ENCODE peak calls at places on chromosomes 16 and 17, in five cellular contexts. One of them, this sample, is unnamed.
A peak's percentile ranks its signal among the peaks of the same experiment; 100 is the strongest.

GRCh38 chr16:56695246-56695645 is 13.0 kb downstream of the MT1X start:
- DNase-seq in sigmoid colon: no peak
- DNase-seq in AG04449: no peak
- DNase-seq in fibroblast of lung: no peak
- DNase-seq in CD8-positive, alpha-beta T cell: no peak
- DNase-seq in this sample: no peak

GRCh38 chr17:31096106-31096436 is 1.3 kb downstream of the NF1 start:
- DNase-seq in sigmoid colon: no peak
- DNase-seq in AG04449: no peak
- DNase-seq in fibroblast of lung: no peak
- DNase-seq in CD8-positive, alpha-beta T cell: no peak
- DNase-seq in this sample: no peak

GRCh38 chr17:44174427-44174826 is 3.9 kb downstream of the ASB16 start:
- DNase-seq in sigmoid colon: no peak
- DNase-seq in AG04449: no peak
- DNase-seq in fibroblast of lung: no peak
- DNase-seq in CD8-positive, alpha-beta T cell: no peak
- DNase-seq in this sample: no peak

GRCh38 chr17:50033316-50033715 is 22.6 kb upstream of the ITGA3 start:
- DNase-seq in sigmoid colon: peak; percentile 84
- DNase-seq in AG04449: no peak
- DNase-seq in fibroblast of lung: peak; percentile 65
- DNase-seq in CD8-positive, alpha-beta T cell: no peak
- DNase-seq in this sample: peak; percentile 87

GRCh38 chr17:34163681-34164080 is 91.4 kb upstream of the CCL2 start:
- DNase-seq in sigmoid colon: no peak
- DNase-seq in AG04449: no peak
- DNase-seq in fibroblast of lung: peak; percentile 11
- DNase-seq in CD8-positive, alpha-beta T cell: no peak
- DNase-seq in this sample: peak; percentile 5

GRCh38 chr17:76547642-76548202 is 7.9 kb downstream of the PRCD start:
- DNase-seq in sigmoid colon: no peak
- DNase-seq in AG04449: no peak
- DNase-seq in fibroblast of lung: no peak
- DNase-seq in CD8-positive, alpha-beta T cell: no peak
- DNase-seq in this sample: no peak

GRCh38 chr17:10025976-10026785 is 121.1 kb upstream of the RCVRN start:
- DNase-seq in sigmoid colon: no peak
- DNase-seq in AG04449: no peak
- DNase-seq in fibroblast of lung: no peak
- DNase-seq in CD8-positive, alpha-beta T cell: no peak
- DNase-seq in this sample: no peak

GRCh38 chr16:1435921-1436697 is 5.2 kb downstream of the PERCC1 start:
- DNase-seq in sigmoid colon: no peak
- DNase-seq in AG04449: no peak
- DNase-seq in fibroblast of lung: no peak
- DNase-seq in CD8-positive, alpha-beta T cell: no peak
- DNase-seq in this sample: no peak

GRCh38 chr16:1082266-1082951 is 9.9 kb downstream of the SSTR5 start:
- DNase-seq in sigmoid colon: no peak
- DNase-seq in AG04449: no peak
- DNase-seq in fibroblast of lung: peak; percentile 41
- DNase-seq in CD8-positive, alpha-beta T cell: no peak
- DNase-seq in this sample: no peak

GRCh38 chr17:79952265-79952877 is 83.3 kb downstream of the TBC1D16 start:
- DNase-seq in sigmoid colon: peak; percentile 52
- DNase-seq in AG04449: no peak
- DNase-seq in fibroblast of lung: no peak
- DNase-seq in CD8-positive, alpha-beta T cell: no peak
- DNase-seq in this sample: no peak

GRCh38 chr17:60908324-60908723 is 230.7 kb downstream of the BCAS3 start:
- DNase-seq in sigmoid colon: no peak
- DNase-seq in AG04449: no peak
- DNase-seq in fibroblast of lung: no peak
- DNase-seq in CD8-positive, alpha-beta T cell: no peak
- DNase-seq in this sample: no peak

GRCh38 chr17:17044846-17045561 is 2.7 kb downstream of the MPRIP start:
- DNase-seq in sigmoid colon: peak; percentile 74
- DNase-seq in AG04449: no peak
- DNase-seq in fibroblast of lung: peak; percentile 85
- DNase-seq in CD8-positive, alpha-beta T cell: no peak
- DNase-seq in this sample: peak; percentile 73

GRCh38 chr16:14131774-14132695 is 60.9 kb downstream of the MRTFB start:
- DNase-seq in sigmoid colon: no peak
- DNase-seq in AG04449: no peak
- DNase-seq in fibroblast of lung: peak; percentile 17
- DNase-seq in CD8-positive, alpha-beta T cell: no peak
- DNase-seq in this sample: no peak

GRCh38 chr16:1429026-1429425 is 1.9 kb upstream of the PERCC1 start:
- DNase-seq in sigmoid colon: no peak
- DNase-seq in AG04449: no peak
- DNase-seq in fibroblast of lung: no peak
- DNase-seq in CD8-positive, alpha-beta T cell: no peak
- DNase-seq in this sample: no peak

GRCh38 chr17:45146616-45147101 is 1.6 kb upstream of the HEXIM1 start:
- DNase-seq in sigmoid colon: peak; percentile 84
- DNase-seq in AG04449: no peak
- DNase-seq in fibroblast of lung: peak; percentile 95
- DNase-seq in CD8-positive, alpha-beta T cell: no peak
- DNase-seq in this sample: peak; percentile 75

GRCh38 chr17:814371-814770 is 32.2 kb downstream of the MRM3 start:
- DNase-seq in sigmoid colon: no peak
- DNase-seq in AG04449: no peak
- DNase-seq in fibroblast of lung: no peak
- DNase-seq in CD8-positive, alpha-beta T cell: no peak
- DNase-seq in this sample: no peak

GRCh38 chr17:78613423-78613822 is 36.2 kb upstream of the DNAH17 start:
- DNase-seq in sigmoid colon: no peak
- DNase-seq in AG04449: no peak
- DNase-seq in fibroblast of lung: no peak
- DNase-seq in CD8-positive, alpha-beta T cell: no peak
- DNase-seq in this sample: no peak

GRCh38 chr16:89375021-89375420 is 115.3 kb downstream of the ANKRD11 start:
- DNase-seq in sigmoid colon: no peak
- DNase-seq in AG04449: no peak
- DNase-seq in fibroblast of lung: no peak
- DNase-seq in CD8-positive, alpha-beta T cell: no peak
- DNase-seq in this sample: no peak

GRCh38 chr16:85048921-85049562 is 21.4 kb downstream of the KIAA0513 start:
- DNase-seq in sigmoid colon: no peak
- DNase-seq in AG04449: no peak
- DNase-seq in fibroblast of lung: no peak
- DNase-seq in CD8-positive, alpha-beta T cell: no peak
- DNase-seq in this sample: no peak

GRCh38 chr17:32863559-32863958 is 13.4 kb downstream of the MYO1D start:
- DNase-seq in sigmoid colon: no peak
- DNase-seq in AG04449: no peak
- DNase-seq in fibroblast of lung: no peak
- DNase-seq in CD8-positive, alpha-beta T cell: no peak
- DNase-seq in this sample: no peak

GRCh38 chr17:68248886-68249872 is 1.3 kb downstream of the AMZ2 start:
- DNase-seq in sigmoid colon: no peak
- DNase-seq in AG04449: no peak
- DNase-seq in fibroblast of lung: no peak
- DNase-seq in CD8-positive, alpha-beta T cell: no peak
- DNase-seq in this sample: no peak

GRCh38 chr17:18247613-18248001 is 10.9 kb downstream of the FLII start:
- DNase-seq in sigmoid colon: no peak
- DNase-seq in AG04449: no peak
- DNase-seq in fibroblast of lung: no peak
- DNase-seq in CD8-positive, alpha-beta T cell: no peak
- DNase-seq in this sample: no peak

GRCh38 chr17:50632637-50633036 is 2.0 kb upstream of the ABCC3 start:
- DNase-seq in sigmoid colon: no peak
- DNase-seq in AG04449: no peak
- DNase-seq in fibroblast of lung: no peak
- DNase-seq in CD8-positive, alpha-beta T cell: no peak
- DNase-seq in this sample: no peak

GRCh38 chr17:20230924-20231323 is 221.8 kb downstream of the SPECC1 start:
- DNase-seq in sigmoid colon: no peak
- DNase-seq in AG04449: no peak
- DNase-seq in fibroblast of lung: no peak
- DNase-seq in CD8-positive, alpha-beta T cell: no peak
- DNase-seq in this sample: no peak

GRCh38 chr17:50947844-50948514 is 81.8 kb upstream of the TOB1 start:
- DNase-seq in sigmoid colon: peak; percentile 86
- DNase-seq in AG04449: no peak
- DNase-seq in fibroblast of lung: no peak
- DNase-seq in CD8-positive, alpha-beta T cell: no peak
- DNase-seq in this sample: no peak

GRCh38 chr17:7233701-7234099 is 617 bp downstream of the DVL2 start:
- DNase-seq in sigmoid colon: no peak
- DNase-seq in AG04449: no peak
- DNase-seq in fibroblast of lung: no peak
- DNase-seq in CD8-positive, alpha-beta T cell: no peak
- DNase-seq in this sample: no peak

GRCh38 chr17:68295086-68295485 is 3.8 kb downstream of the ARSG start:
- DNase-seq in sigmoid colon: no peak
- DNase-seq in AG04449: no peak
- DNase-seq in fibroblast of lung: no peak
- DNase-seq in CD8-positive, alpha-beta T cell: no peak
- DNase-seq in this sample: no peak

GRCh38 chr16:31177136-31177535 is 2.8 kb upstream of the FUS start:
- DNase-seq in sigmoid colon: no peak
- DNase-seq in AG04449: no peak
- DNase-seq in fibroblast of lung: peak; percentile 89
- DNase-seq in CD8-positive, alpha-beta T cell: peak; percentile 42
- DNase-seq in this sample: peak; percentile 43

GRCh38 chr16:82884320-82884898 is 257.6 kb downstream of the CDH13 start:
- DNase-seq in sigmoid colon: no peak
- DNase-seq in AG04449: no peak
- DNase-seq in fibroblast of lung: no peak
- DNase-seq in CD8-positive, alpha-beta T cell: no peak
- DNase-seq in this sample: no peak

GRCh38 chr16:86992587-86992986 is 324.6 kb downstream of the C16orf95 start:
- DNase-seq in sigmoid colon: peak; percentile 22
- DNase-seq in AG04449: no peak
- DNase-seq in fibroblast of lung: peak; percentile 42
- DNase-seq in CD8-positive, alpha-beta T cell: no peak
- DNase-seq in this sample: no peak

GRCh38 chr16:31129568-31130335 is 5.8 kb downstream of the PRSS8 start:
- DNase-seq in sigmoid colon: peak; percentile 77
- DNase-seq in AG04449: no peak
- DNase-seq in fibroblast of lung: peak; percentile 51
- DNase-seq in CD8-positive, alpha-beta T cell: no peak
- DNase-seq in this sample: no peak

GRCh38 chr16:10777356-10777755 is 33.7 kb downstream of the NUBP1 start:
- DNase-seq in sigmoid colon: no peak
- DNase-seq in AG04449: no peak
- DNase-seq in fibroblast of lung: no peak
- DNase-seq in CD8-positive, alpha-beta T cell: no peak
- DNase-seq in this sample: no peak
- H3K4me3 ChIP-seq in sigmoid colon: no peak overlapping the region
- H3K4me3 ChIP-seq in AG04449: no peak overlapping the region
- H3K4me3 ChIP-seq in fibroblast of lung: no peak overlapping the region
- H3K4me3 ChIP-seq in CD8-positive, alpha-beta T cell: no peak overlapping the region
- H3K4me3 ChIP-seq in this sample: no peak overlapping the region

DNA sequence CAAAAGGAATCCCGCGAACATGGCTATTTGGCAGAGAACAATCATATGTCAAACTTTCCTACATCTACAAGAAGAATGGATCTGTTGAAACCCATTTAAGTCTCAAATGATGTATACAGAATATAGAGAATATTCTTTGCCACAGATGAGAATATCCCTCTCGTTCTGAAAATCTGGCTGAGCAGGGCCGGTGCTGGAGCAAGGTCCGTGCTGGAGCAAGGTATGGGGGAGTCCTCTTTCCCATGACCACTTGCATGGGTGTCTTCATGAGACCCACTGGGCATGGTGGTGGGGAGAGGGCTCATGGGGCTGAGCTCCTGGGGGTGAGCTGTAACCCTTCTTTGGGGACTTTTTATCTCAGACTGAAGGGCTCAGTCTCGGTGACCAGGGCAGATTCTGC is 440.9 kb downstream of the SOX9 start:
- DNase-seq in sigmoid colon: no peak
- DNase-seq in AG04449: no peak
- DNase-seq in fibroblast of lung: no peak
- DNase-seq in CD8-positive, alpha-beta T cell: no peak
- DNase-seq in this sample: no peak
- TF ChIP-seq CTCF in sigmoid colon: no peak
- TF ChIP-seq CTCF in AG04449: no peak
- TF ChIP-seq CTCF in fibroblast of lung: no peak
- TF ChIP-seq CTCF in CD8-positive, alpha-beta T cell: no peak
- TF ChIP-seq CTCF in this sample: no peak

GRCh38 chr17:74962622-74963394 is 9.8 kb downstream of the HID1 start:
- DNase-seq in sigmoid colon: no peak
- DNase-seq in AG04449: no peak
- DNase-seq in fibroblast of lung: no peak
- DNase-seq in CD8-positive, alpha-beta T cell: no peak
- DNase-seq in this sample: no peak

GRCh38 chr17:74961657-74962360 is 10.8 kb downstream of the HID1 start:
- DNase-seq in sigmoid colon: peak; percentile 95
- DNase-seq in AG04449: peak; percentile 10
- DNase-seq in fibroblast of lung: peak; percentile 70
- DNase-seq in CD8-positive, alpha-beta T cell: peak; percentile 92
- DNase-seq in this sample: peak; percentile 81

GRCh38 chr17:74959826-74960738 is 12.5 kb downstream of the HID1 start:
- DNase-seq in sigmoid colon: no peak
- DNase-seq in AG04449: no peak
- DNase-seq in fibroblast of lung: peak; percentile 48
- DNase-seq in CD8-positive, alpha-beta T cell: no peak
- DNase-seq in this sample: peak; percentile 17

GRCh38 chr17:74957935-74958549 is 14.5 kb downstream of the HID1 start:
- DNase-seq in sigmoid colon: peak; percentile 81
- DNase-seq in AG04449: no peak
- DNase-seq in fibroblast of lung: peak; percentile 22
- DNase-seq in CD8-positive, alpha-beta T cell: peak; percentile 88
- DNase-seq in this sample: peak; percentile 31

GRCh38 chr17:74960739-74961342 is 11.7 kb downstream of the HID1 start:
- DNase-seq in sigmoid colon: no peak
- DNase-seq in AG04449: no peak
- DNase-seq in fibroblast of lung: peak; percentile 29
- DNase-seq in CD8-positive, alpha-beta T cell: peak; percentile 36
- DNase-seq in this sample: peak; percentile 11
- H3K4me3 ChIP-seq in sigmoid colon: no peak overlapping the region
- H3K4me3 ChIP-seq in AG04449: no peak overlapping the region
- H3K4me3 ChIP-seq in fibroblast of lung: no peak overlapping the region
- H3K4me3 ChIP-seq in CD8-positive, alpha-beta T cell: no peak overlapping the region
- H3K4me3 ChIP-seq in this sample: no peak overlapping the region

DNA sequence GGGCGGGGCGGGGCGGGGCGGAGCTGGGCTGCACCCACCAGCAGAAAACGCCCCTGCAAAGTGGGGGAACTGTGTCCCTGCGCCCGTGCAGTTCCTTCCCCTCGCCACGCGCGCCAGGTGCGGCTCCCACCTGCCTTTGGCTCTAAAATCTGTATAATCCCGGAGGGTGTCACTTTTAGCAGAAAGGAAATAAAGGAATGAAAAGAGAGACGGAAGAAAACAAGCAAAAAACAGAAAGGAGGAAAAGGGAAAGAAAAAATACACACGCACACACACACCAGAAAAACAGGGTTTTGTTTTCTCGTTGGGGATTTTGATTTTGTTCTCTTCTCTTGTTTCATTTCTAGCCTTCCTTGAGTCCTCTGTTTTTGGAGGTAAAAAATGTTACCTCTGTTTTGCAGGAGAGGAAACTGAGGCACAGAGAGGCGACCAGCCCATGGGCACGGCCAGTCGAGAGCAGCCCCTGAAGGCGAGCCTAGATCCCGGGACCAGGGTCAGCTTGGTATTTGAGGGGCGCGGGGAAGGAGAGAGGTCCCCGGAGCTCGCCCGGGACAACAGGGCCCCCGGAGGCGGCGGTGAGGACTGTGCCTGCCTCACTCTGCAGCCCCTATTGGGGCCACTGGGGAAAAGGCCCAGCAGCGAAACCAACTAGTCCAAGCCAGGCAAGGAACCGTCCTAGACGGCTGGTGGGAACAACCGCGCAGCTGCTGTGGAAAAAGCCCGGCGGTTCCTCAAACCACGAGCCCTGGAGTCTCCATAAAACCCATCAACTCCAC is 594 bp upstream of the CARHSP1 start:
- DNase-seq in sigmoid colon: no peak
- DNase-seq in AG04449: no peak
- DNase-seq in fibroblast of lung: no peak
- DNase-seq in CD8-positive, alpha-beta T cell: no peak
- DNase-seq in this sample: no peak
- TF ChIP-seq CTCF in sigmoid colon: no peak
- TF ChIP-seq CTCF in AG04449: no peak
- TF ChIP-seq CTCF in fibroblast of lung: no peak
- TF ChIP-seq CTCF in CD8-positive, alpha-beta T cell: no peak
- TF ChIP-seq CTCF in this sample: no peak

This sample was measured in AG10803.